ENCODE peak calls at places on chromosomes 12 and 14, in six cellular contexts. P, Y, X, L, R and I are unnamed samples.

GRCh38 chr12:51971679-51972423 is 20.4 kb downstream of the ACVR1B start:
- DNase-seq in P (no peak), Y (no peak), X (peak), L (no peak), R (no peak), I (no peak)

GRCh38 chr14:104794099-104794498 is 1.4 kb downstream of the AKT1 start:
- DNase-seq in P (peak), Y (no peak), X (no peak), L (peak), R (no peak), I (no peak)

GRCh38 chr12:9331218-9331626 is 123.0 kb upstream of the PZP start:
- DNase-seq in P (peak), Y (no peak), X (no peak), L (peak), R (no peak), I (peak)

GRCh38 chr12:21337453-21337852 is 2.7 kb upstream of the SLCO1A2 start:
- DNase-seq in P (no peak), Y (no peak), X (no peak), L (no peak), R (no peak), I (no peak)

GRCh38 chr12:11486623-11487444 is 91.5 kb upstream of the PRB2 start:
- DNase-seq in P (peak), Y (no peak), X (peak), L (peak), R (peak), I (peak)

GRCh38 chr14:90444077-90444696 is 47.4 kb downstream of the CALM1 start:
- DNase-seq in P (no peak), Y (peak), X (no peak), L (no peak), R (no peak), I (no peak)

GRCh38 chr12:119020377-119021360 is 39.3 kb downstream of the SRRM4 start:
- DNase-seq in P (no peak), Y (no peak), X (no peak), L (peak), R (no peak), I (no peak)

GRCh38 chr14:94404561-94404960 is 16.2 kb upstream of the SERPINA1 start:
- DNase-seq in P (no peak), Y (no peak), X (no peak), L (no peak), R (no peak), I (no peak)

GRCh38 chr12:32116897-32117296 is 10.2 kb downstream of the BICD1 start:
- DNase-seq in P (no peak), Y (no peak), X (peak), L (no peak), R (no peak), I (no peak)

GRCh38 chr12:124833693-124834122 is 30.0 kb downstream of the SCARB1 start:
- DNase-seq in P (no peak), Y (no peak), X (peak), L (peak), R (no peak), I (no peak)